ENCODE peak calls at places on chromosomes 12 and 14, in four cellular contexts. Q is AG20443, V is NCI-H460, J is G401. T is an unnamed sample.

GRCh38 chr12:57797938-57798337 is 15.4 kb downstream of the TSFM start:
- DNase-seq in Q (no peak), J (no peak), V (no peak), T (no peak)

GRCh38 chr14:86296173-86296572 is 766.2 kb downstream of the FLRT2 start:
- DNase-seq in V (no peak), Q (peak), J (no peak), T (no peak)

GRCh38 chr12:118436986-118437385 is 60.6 kb downstream of the SUDS3 start:
- DNase-seq in Q (peak), J (no peak), V (no peak), T (no peak)

GRCh38 chr12:11565752-11566151 is 83.7 kb upstream of the ETV6 start:
- DNase-seq in V (no peak), J (no peak), Q (no peak), T (no peak)

GRCh38 chr14:68574906-68575305 is 218.0 kb downstream of the ZFP36L1 start:
- DNase-seq in V (no peak), J (no peak), Q (no peak), T (no peak)

GRCh38 chr12:11482955-11483354 is 87.6 kb upstream of the PRB2 start:
- DNase-seq in J (no peak), Q (peak), V (no peak), T (no peak)

GRCh38 chr12:78062781-78063180 is 232.1 kb downstream of the NAV3 start:
- DNase-seq in V (no peak), Q (peak), J (peak), T (no peak)

GRCh38 chr12:117821480-117822175 is 147.2 kb downstream of the KSR2 start:
- DNase-seq in J (no peak), V (no peak), Q (no peak), T (no peak)

GRCh38 chr14:81562818-81563217 is 29.2 kb upstream of the SEL1L start:
- DNase-seq in Q (no peak), J (no peak), V (no peak), T (no peak)

GRCh38 chr14:25034803-25035681 is 14.9 kb downstream of the STXBP6 start:
- DNase-seq in V (no peak), J (no peak), Q (no peak), T (no peak)

GRCh38 chr14:104999361-104999760 is 13.8 kb downstream of the CLBA1 start:
- DNase-seq in V (no peak), J (no peak), Q (no peak), T (no peak)

GRCh38 chr12:124509676-124510300 is 57.6 kb downstream of the NCOR2 start:
- DNase-seq in J (peak), V (no peak), Q (peak), T (no peak)

GRCh38 chr14:70642313-70643235 is 858 bp downstream of the TTC9 start:
- DNase-seq in J (peak), Q (peak), V (no peak), T (peak)

GRCh38 chr12:116339800-116340371 is 62.4 kb upstream of the MED13L start:
- DNase-seq in Q (peak), V (no peak), J (no peak), T (no peak)

GRCh38 chr12:50545213-50545612 is 40.4 kb downstream of the DIP2B start:
- DNase-seq in V (no peak), J (no peak), Q (no peak), T (no peak)